ENCODE peak calls at places on chromosomes 4 and X, in five cellular contexts. V is brain microvascular endothelial cell, H is cardiac muscle cell, Q is Peyer's patch, T is K562. E is an unnamed sample.
A peak's percentile ranks its signal among the peaks of the same experiment; 100 is the strongest.

GRCh38 chr4:54586343-54586953 is 71.3 kb upstream of the KIT start:
- DNase-seq in V (peak; percentile 81), H (peak; percentile 2), Q (peak; percentile 62), T (no peak), E (no peak)

GRCh38 chrX:110146521-110146920 is 143.6 kb downstream of the TMEM164 start:
- DNase-seq in V (peak; percentile 15), H (peak; percentile 70), Q (peak; percentile 64), T (peak; percentile 63), E (peak; percentile 38)

GRCh38 chrX:54042609-54043010 is 1.7 kb downstream of the PHF8 start:
- DNase-seq in V (peak; percentile 50), H (peak; percentile 68), Q (peak; percentile 56), T (peak; percentile 61), E (peak; percentile 72)

GRCh38 chr4:13653356-13653755 is 25.8 kb upstream of the BOD1L1 start:
- DNase-seq in V (no peak), H (no peak), Q (no peak), T (no peak), E (no peak)

GRCh38 chr4:180550106-180550505 is 1693.1 kb upstream of the TENM3 start:
- DNase-seq in V (no peak), H (no peak), Q (no peak), T (no peak), E (no peak)

GRCh38 chr4:86942185-86942666 is 7.4 kb downstream of the AFF1 start:
- DNase-seq in V (peak; percentile 62), H (peak; percentile 54), Q (no peak), T (peak; percentile 60), E (no peak)

GRCh38 chrX:53433651-53434639 is at the start of gene HSD17B10:
- DNase-seq in V (peak; percentile 72), H (peak; percentile 89), Q (peak; percentile 96), T (peak; percentile 93), E (peak; percentile 91)

GRCh38 chrX:34716322-34716721 is 59.2 kb upstream of the TMEM47 start:
- DNase-seq in V (peak; percentile 19), H (no peak), Q (no peak), T (no peak), E (no peak)

GRCh38 chr4:153249199-153250154 is 45.2 kb downstream of the TRIM2 start:
- DNase-seq in V (peak; percentile 47), H (peak; percentile 80), Q (peak; percentile 87), T (peak; percentile 80), E (peak; percentile 90)

GRCh38 chrX:68571292-68572256 is 72.7 kb downstream of the YIPF6 start:
- DNase-seq in V (peak; percentile 47), H (peak; percentile 84), Q (no peak), T (peak; percentile 30), E (no peak)

GRCh38 chr4:6953751-6954380 is 44.2 kb downstream of the TBC1D14 start:
- DNase-seq in V (peak; percentile 76), H (peak; percentile 87), Q (peak; percentile 90), T (peak; percentile 91), E (no peak)

GRCh38 chr4:182268966-182269365 is 25.8 kb downstream of the TENM3 start:
- DNase-seq in V (no peak), H (no peak), Q (no peak), T (no peak), E (no peak)

GRCh38 chrX:373641-374471 is 12.9 kb downstream of the PPP2R3B start:
- DNase-seq in V (no peak), H (peak; percentile 30), Q (no peak), T (no peak), E (peak; percentile 78)

GRCh38 chr4:107115185-107115847 is 79.2 kb upstream of the DKK2 start:
- DNase-seq in V (peak; percentile 38), H (peak; percentile 22), Q (no peak), T (no peak), E (no peak)

GRCh38 chrX:25275159-25275558 is 259.4 kb upstream of the ARX start:
- DNase-seq in V (no peak), H (no peak), Q (no peak), T (no peak), E (no peak)

GRCh38 chr4:121041307-121042090 is 30.8 kb downstream of the NDNF start:
- DNase-seq in V (no peak), H (no peak), Q (no peak), T (no peak), E (no peak)

GRCh38 chrX:55201930-55202579 is 18.1 kb upstream of the PAGE5 start:
- DNase-seq in V (no peak), H (peak; percentile 56), Q (no peak), T (no peak), E (no peak)

GRCh38 chr4:112431158-112431557 is 84.8 kb downstream of the NEUROG2 start:
- DNase-seq in V (no peak), H (peak; percentile 35), Q (no peak), T (no peak), E (no peak)

GRCh38 chr4:30847157-30847556 is 127.0 kb downstream of the PCDH7 start:
- DNase-seq in V (no peak), H (no peak), Q (no peak), T (no peak), E (no peak)

GRCh38 chr4:141524116-141524515 is 112.3 kb upstream of the IL15 start:
- DNase-seq in V (no peak), H (peak; percentile 8), Q (no peak), T (no peak), E (no peak)

GRCh38 chr4:10655968-10656367 is 28.6 kb downstream of the CLNK start:
- DNase-seq in V (no peak), H (peak; percentile 40), Q (no peak), T (no peak), E (no peak)

GRCh38 chr4:152360045-152360410 is 175.9 kb downstream of the FBXW7 start:
- DNase-seq in V (no peak), H (peak; percentile 6), Q (no peak), T (no peak), E (no peak)

GRCh38 chr4:81211956-81212355 is 3.1 kb downstream of the PRKG2 start:
- DNase-seq in V (no peak), H (peak; percentile 17), Q (no peak), T (no peak), E (no peak)

GRCh38 chr4:73185903-73186302 is 72.7 kb downstream of the ANKRD17 start:
- DNase-seq in V (no peak), H (no peak), Q (no peak), T (no peak), E (no peak)

GRCh38 chr4:186699298-186699697 is 24.4 kb downstream of the FAT1 start:
- DNase-seq in V (no peak), H (peak; percentile 24), Q (no peak), T (no peak), E (no peak)
- H3K27ac ChIP-seq in V (no peak overlapping the region), H (peak overlapping the region; percentile 87), Q (peak overlapping the region; percentile 7), T (no peak overlapping the region), E (no peak overlapping the region)

GRCh38 chrX:70921709-70922352 is 9.1 kb downstream of the SLC7A3 start:
- DNase-seq in V (no peak), H (no peak), Q (no peak), T (no peak), E (no peak)

GRCh38 chrX:70924294-70924693 is 6.6 kb downstream of the SLC7A3 start:
- DNase-seq in V (no peak), H (no peak), Q (no peak), T (no peak), E (no peak)

DNA sequence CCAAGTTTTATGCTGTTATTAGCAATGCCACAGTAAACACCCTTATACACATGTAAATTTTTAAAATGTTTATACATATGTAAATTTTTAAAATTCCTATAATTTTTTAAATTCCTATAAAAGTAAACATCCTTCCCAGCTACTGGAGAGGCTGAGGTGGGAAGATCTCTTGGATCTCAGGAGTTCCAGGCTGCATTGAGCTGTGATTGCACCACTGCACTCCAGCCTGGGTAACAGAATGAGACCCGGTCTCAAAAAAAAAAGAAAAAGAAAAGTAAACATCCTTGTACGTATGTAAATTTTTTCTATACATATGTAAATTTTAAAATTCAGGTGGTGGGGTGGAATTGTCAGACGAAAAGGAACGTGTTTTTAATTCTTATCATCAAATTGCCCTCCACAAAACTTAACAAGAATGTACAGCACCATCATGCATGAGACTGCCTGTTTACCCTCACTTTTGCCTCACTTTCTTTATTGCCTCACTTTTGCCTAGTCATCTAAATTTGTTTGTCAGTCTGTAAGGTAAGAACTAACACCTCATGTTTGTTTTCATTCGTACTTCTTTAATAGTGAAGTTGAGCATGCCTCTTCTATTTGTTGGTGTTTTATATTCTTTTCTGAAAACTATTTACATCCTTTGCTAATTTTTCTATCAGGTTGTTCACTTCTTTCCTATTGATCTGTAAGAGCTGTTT is 8.0 kb downstream of the SLC7A3 start:
- DNase-seq in V (no peak), H (no peak), Q (no peak), T (no peak), E (no peak)
- H3K27ac ChIP-seq in V (no peak overlapping the region), H (no peak overlapping the region), Q (no peak overlapping the region), T (no peak overlapping the region), E (no peak overlapping the region)

DNA sequence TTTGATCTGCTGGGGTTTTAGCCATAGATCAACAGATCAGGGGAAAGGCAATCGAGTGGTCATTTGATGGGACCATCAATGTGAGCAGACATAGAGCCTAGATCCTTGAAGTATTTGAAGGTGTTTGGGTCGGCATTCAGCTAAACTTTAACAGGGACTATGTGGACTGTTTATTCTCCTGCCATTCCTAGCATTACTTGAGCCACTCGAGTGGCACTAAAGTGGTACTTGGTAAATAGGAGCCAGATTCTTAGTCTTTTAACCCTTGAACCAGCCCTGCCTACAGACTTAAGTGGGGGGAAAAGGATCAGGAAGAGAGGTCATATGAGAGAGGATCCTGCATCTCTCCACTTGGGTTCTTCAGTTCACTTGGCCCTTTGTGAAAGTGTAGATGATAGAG is 3.8 kb downstream of the MSN start:
- DNase-seq in V (no peak), H (no peak), Q (no peak), T (no peak), E (no peak)
- H3K27ac ChIP-seq in V (no peak overlapping the region), H (no peak overlapping the region), Q (peak overlapping the region; percentile 39), T (no peak overlapping the region), E (no peak overlapping the region)

GRCh38 chrX:17735396-17735795 is 1.9 kb upstream of the SCML1 start:
- DNase-seq in V (no peak), H (no peak), Q (no peak), T (no peak), E (no peak)

GRCh38 chrX:17738002-17738713 is 865 bp downstream of the SCML1 start:
- DNase-seq in V (peak; percentile 4), H (peak; percentile 5), Q (peak; percentile 56), T (no peak), E (no peak)

GRCh38 chrX:17736478-17736855 is 826 bp upstream of the SCML1 start:
- DNase-seq in V (no peak), H (no peak), Q (no peak), T (no peak), E (no peak)

GRCh38 chrX:17737707-17738001 is 361 bp downstream of the SCML1 start:
- DNase-seq in V (no peak), H (no peak), Q (no peak), T (no peak), E (no peak)

DNA sequence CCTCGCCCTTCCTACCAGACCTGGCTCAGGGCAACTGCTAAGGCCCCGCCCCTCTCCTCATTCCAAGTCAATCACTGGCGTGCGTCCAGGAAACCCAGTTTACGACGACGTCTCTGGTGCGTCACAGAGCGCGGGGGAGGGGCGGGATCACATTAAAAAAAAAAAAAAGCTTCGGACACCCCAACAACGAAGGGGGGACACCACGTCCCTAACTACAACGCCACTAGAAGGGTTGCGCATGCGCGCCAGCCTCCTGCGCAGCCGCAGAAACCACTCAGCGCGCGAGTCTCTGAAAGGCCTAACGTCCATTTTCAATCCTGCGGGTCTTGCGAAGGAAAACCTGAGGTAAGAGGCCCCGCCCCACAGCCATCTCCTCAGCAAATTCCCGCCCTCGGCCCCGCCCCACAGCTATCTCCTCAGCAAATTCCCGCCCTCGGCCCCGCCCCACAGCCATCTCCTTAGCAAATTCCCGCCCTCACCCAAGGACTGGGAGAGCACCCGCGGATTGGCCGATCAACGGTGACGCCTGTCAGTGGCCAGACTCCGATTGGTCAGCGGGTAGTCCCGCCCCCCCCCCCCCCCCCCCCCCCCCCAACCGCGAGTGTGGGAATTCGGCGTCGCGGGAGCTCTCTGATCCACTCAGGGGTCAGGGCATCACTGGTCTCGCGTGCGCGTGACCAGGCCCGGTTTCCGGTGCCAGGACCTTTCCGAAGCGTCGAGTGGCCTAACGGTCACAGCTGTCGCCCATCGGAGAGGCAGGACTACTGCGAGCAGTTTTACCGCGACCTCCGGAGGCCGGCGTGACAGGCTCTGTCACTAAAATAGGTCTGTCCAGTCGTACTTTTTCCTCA is at the start of gene SCML1:
- DNase-seq in V (peak; percentile 97), H (peak; percentile 98), Q (peak; percentile 97), T (peak; percentile 49), E (no peak)
- H3K27ac ChIP-seq in V (peak within 1 kb of the TSS; percentile 70), H (peak within 1 kb of the TSS; percentile 66), Q (peak within 1 kb of the TSS; percentile 97), T (no peak within 1 kb of the TSS), E (no peak within 1 kb of the TSS)